ENCODE peak calls at places on chromosomes 12 and 14, in eight cellular contexts. C, T, Z, S, V, P, N and I are unnamed samples.

GRCh38 chr12:19440019-19440858 is 947 bp downstream of the AEBP2 start:
- DNase-seq in C (peak; percentile 49), T (peak; percentile 29), Z (peak; percentile 35), S (peak; percentile 87), V (peak; percentile 49), P (peak; percentile 93), N (peak; percentile 74), I (peak; percentile 69)

GRCh38 chr14:101357038-101357437 is 204.3 kb upstream of the DIO3 start:
- DNase-seq in C (no peak), T (no peak), Z (no peak), S (no peak), V (no peak), P (no peak), N (no peak), I (no peak)

GRCh38 chr12:84891106-84891838 is 21.3 kb downstream of the SLC6A15 start:
- DNase-seq in C (no peak), T (no peak), Z (no peak), S (no peak), V (no peak), P (no peak), N (no peak), I (no peak)

GRCh38 chr12:14260011-14260993 is 105.2 kb upstream of the ATF7IP start:
- DNase-seq in C (peak; percentile 81), T (no peak), Z (peak; percentile 87), S (peak; percentile 98), V (no peak), P (peak; percentile 90), N (no peak), I (no peak)

GRCh38 chr12:23827353-23827752 is 122.1 kb downstream of the SOX5 start:
- DNase-seq in C (no peak), T (no peak), Z (no peak), S (no peak), V (no peak), P (no peak), N (no peak), I (no peak)

GRCh38 chr12:55659486-55660385 is 23.0 kb downstream of the OR10P1 start:
- DNase-seq in C (peak; percentile 20), T (no peak), Z (no peak), S (peak; percentile 71), V (no peak), P (no peak), N (no peak), I (no peak)

GRCh38 chr12:43285248-43285647 is 266.8 kb downstream of the ADAMTS20 start:
- DNase-seq in C (no peak), T (no peak), Z (no peak), S (no peak), V (no peak), P (no peak), N (no peak), I (no peak)

GRCh38 chr12:54394281-54394719 is 9.8 kb upstream of the ZNF385A start:
- DNase-seq in C (peak; percentile 59), T (no peak), Z (no peak), S (peak; percentile 93), V (no peak), P (no peak), N (peak; percentile 41), I (no peak)

GRCh38 chr12:19969476-19969875 is 398.9 kb upstream of the PDE3A start:
- DNase-seq in C (no peak), T (no peak), Z (no peak), S (no peak), V (no peak), P (no peak), N (no peak), I (no peak)

GRCh38 chr12:89651192-89651591 is 57.4 kb downstream of the ATP2B1 start:
- DNase-seq in C (no peak), T (no peak), Z (no peak), S (no peak), V (no peak), P (no peak), N (no peak), I (no peak)

GRCh38 chr14:20684662-20685456 is 499 bp downstream of the RNASE4 start:
- DNase-seq in C (peak; percentile 38), T (no peak), Z (peak; percentile 77), S (no peak), V (peak; percentile 34), P (no peak), N (no peak), I (no peak)

GRCh38 chr12:96220902-96221301 is 26.7 kb downstream of the ELK3 start:
- DNase-seq in C (no peak), T (no peak), Z (no peak), S (peak; percentile 44), V (no peak), P (no peak), N (no peak), I (no peak)

GRCh38 chr14:49972199-49972671 is 79.4 kb downstream of the ARF6 start:
- DNase-seq in C (peak; percentile 59), T (no peak), Z (peak; percentile 67), S (no peak), V (no peak), P (no peak), N (peak; percentile 42), I (no peak)

GRCh38 chr12:121626087-121626852 is at the start of gene ORAI1:
- DNase-seq in C (peak; percentile 99), T (peak; percentile 91), Z (peak; percentile 94), S (peak; percentile 100), V (peak; percentile 80), P (peak; percentile 99), N (peak; percentile 95), I (peak; percentile 98)

GRCh38 chr12:1630827-1631591 is 2.0 kb downstream of the WNT5B start:
- DNase-seq in C (no peak), T (no peak), Z (no peak), S (peak; percentile 88), V (no peak), P (no peak), N (peak; percentile 12), I (no peak)

GRCh38 chr14:95185033-95185432 is 27.7 kb upstream of the DICER1 start:
- DNase-seq in C (no peak), T (no peak), Z (no peak), S (no peak), V (no peak), P (no peak), N (no peak), I (no peak)

GRCh38 chr12:72570601-72571000 is 298.4 kb downstream of the TRHDE start:
- DNase-seq in C (no peak), T (no peak), Z (no peak), S (peak; percentile 78), V (no peak), P (no peak), N (no peak), I (peak; percentile 8)

GRCh38 chr12:111056618-111057521 is 136.5 kb upstream of the MYL2 start:
- DNase-seq in C (no peak), T (no peak), Z (peak; percentile 16), S (peak; percentile 64), V (no peak), P (peak; percentile 79), N (peak; percentile 93), I (peak; percentile 79)

GRCh38 chr14:20400965-20401593 is 12.2 kb downstream of the TEP1 start:
- DNase-seq in C (peak; percentile 83), T (no peak), Z (peak; percentile 22), S (no peak), V (peak; percentile 18), P (no peak), N (peak; percentile 26), I (no peak)

GRCh38 chr14:68685419-68686211 is 107.3 kb downstream of the ZFP36L1 start:
- DNase-seq in C (peak; percentile 53), T (peak; percentile 67), Z (no peak), S (no peak), V (no peak), P (peak; percentile 91), N (peak; percentile 97), I (peak; percentile 74)

GRCh38 chr12:42916143-42916542 is 326.6 kb upstream of the PRICKLE1 start:
- DNase-seq in C (no peak), T (no peak), Z (no peak), S (no peak), V (no peak), P (no peak), N (no peak), I (no peak)

GRCh38 chr14:105204206-105204930 is 23.3 kb upstream of the NUDT14 start:
- DNase-seq in C (peak; percentile 46), T (no peak), Z (no peak), S (no peak), V (no peak), P (no peak), N (no peak), I (no peak)

GRCh38 chr12:75660805-75661404 is 149.5 kb upstream of the KRR1 start:
- DNase-seq in C (peak; percentile 54), T (no peak), Z (no peak), S (no peak), V (no peak), P (no peak), N (no peak), I (no peak)

GRCh38 chr12:122319312-122319638 is 53.0 kb upstream of the VPS33A start:
- DNase-seq in C (no peak), T (no peak), Z (no peak), S (no peak), V (no peak), P (no peak), N (no peak), I (no peak)

GRCh38 chr12:19826988-19827550 is 387.8 kb downstream of the AEBP2 start:
- DNase-seq in C (no peak), T (no peak), Z (no peak), S (no peak), V (no peak), P (peak; percentile 71), N (no peak), I (no peak)

GRCh38 chr12:14723763-14724162 is 27.4 kb upstream of the GUCY2C start:
- DNase-seq in C (peak; percentile 37), T (peak; percentile 10), Z (peak; percentile 17), S (peak; percentile 87), V (peak; percentile 12), P (no peak), N (peak; percentile 63), I (peak; percentile 58)

GRCh38 chr14:92199763-92200162 is 78.0 kb downstream of the CPSF2 start:
- DNase-seq in C (no peak), T (no peak), Z (no peak), S (no peak), V (no peak), P (no peak), N (no peak), I (no peak)

GRCh38 chr14:21711360-21711961 is 37.8 kb upstream of the OR4E1 start:
- DNase-seq in C (peak; percentile 52), T (no peak), Z (no peak), S (peak; percentile 50), V (peak; percentile 36), P (no peak), N (peak; percentile 68), I (peak; percentile 54)

GRCh38 chr14:37090026-37090425 is 82.4 kb downstream of the SLC25A21 start:
- DNase-seq in C (no peak), T (no peak), Z (no peak), S (no peak), V (no peak), P (no peak), N (no peak), I (no peak)

GRCh38 chr12:123270380-123271181 is 1.1 kb downstream of the CDK2AP1 start:
- DNase-seq in C (no peak), T (no peak), Z (no peak), S (peak; percentile 87), V (no peak), P (peak; percentile 83), N (no peak), I (peak; percentile 55)

GRCh38 chr12:4997939-4998338 is 45.7 kb upstream of the KCNA5 start:
- DNase-seq in C (peak; percentile 35), T (no peak), Z (peak; percentile 53), S (no peak), V (peak; percentile 21), P (no peak), N (no peak), I (no peak)

GRCh38 chr12:9032202-9032964 is 43.0 kb downstream of the KLRG1 start:
- DNase-seq in C (no peak), T (no peak), Z (no peak), S (no peak), V (no peak), P (no peak), N (no peak), I (no peak)

GRCh38 chr12:47561746-47562145 is 144.1 kb downstream of the RPAP3 start:
- DNase-seq in C (peak; percentile 26), T (no peak), Z (no peak), S (no peak), V (no peak), P (no peak), N (no peak), I (no peak)